ENCODE peak calls at places on chromosomes 16 and 17, in five cellular contexts. K is mesendoderm, I is aorta, O is frontal cortex, E is Panc1. G is an unnamed sample.

GRCh38 chr17:17204041-17204591 is 2.0 kb downstream of the PLD6 start:
- DNase-seq in I (peak; percentile 74), E (no peak), K (no peak), O (peak; percentile 62), G (peak; percentile 73)

GRCh38 chr16:85898521-85899442 is at the start of gene IRF8:
- DNase-seq in K (peak; percentile 70), O (peak; percentile 56), E (no peak), I (peak; percentile 91), G (peak; percentile 88)

GRCh38 chr16:25158401-25158800 is 46.9 kb downstream of the LCMT1 start:
- DNase-seq in K (no peak), I (no peak), E (no peak), O (no peak), G (no peak)

GRCh38 chr17:58527306-58527705 is 12.9 kb upstream of the MTMR4 start:
- DNase-seq in I (no peak), O (no peak), E (no peak), K (no peak), G (no peak)

GRCh38 chr16:66429290-66429962 is 2.3 kb downstream of the BEAN1 start:
- DNase-seq in I (no peak), E (no peak), O (peak; percentile 22), K (no peak), G (no peak)

GRCh38 chr16:24013733-24014645 is 178.2 kb downstream of the PRKCB start:
- DNase-seq in K (no peak), I (no peak), E (no peak), O (no peak), G (peak; percentile 44)

GRCh38 chr16:81627729-81628128 is 151.4 kb upstream of the PLCG2 start:
- DNase-seq in E (no peak), K (no peak), O (no peak), I (no peak), G (no peak)

GRCh38 chr16:49697631-49698030 is 158.3 kb downstream of the ZNF423 start:
- DNase-seq in E (no peak), K (no peak), I (no peak), O (no peak), G (no peak)

GRCh38 chr17:57480438-57481196 is 224.3 kb downstream of the MSI2 start:
- DNase-seq in I (no peak), K (peak; percentile 60), E (no peak), O (no peak), G (no peak)

GRCh38 chr16:72480926-72481325 is 309.0 kb upstream of the PMFBP1 start:
- DNase-seq in I (no peak), O (no peak), K (no peak), E (no peak), G (no peak)

GRCh38 chr16:27341549-27341948 is 27.8 kb downstream of the IL4R start:
- DNase-seq in I (no peak), K (no peak), E (no peak), O (no peak), G (no peak)

GRCh38 chr17:17830740-17831207 is 6.0 kb downstream of the SREBF1 start:
- DNase-seq in K (no peak), E (no peak), O (no peak), I (no peak), G (peak; percentile 70)

GRCh38 chr16:31114468-31114867 is 3.0 kb upstream of the KAT8 start:
- DNase-seq in K (no peak), E (no peak), O (no peak), I (no peak), G (no peak)

GRCh38 chr17:32302860-32303649 is 37.4 kb downstream of the RHBDL3 start:
- DNase-seq in E (no peak), I (no peak), K (peak; percentile 78), O (no peak), G (no peak)

GRCh38 chr16:82533161-82533560 is 93.6 kb upstream of the CDH13 start:
- DNase-seq in K (no peak), E (no peak), O (no peak), I (no peak), G (no peak)